ENCODE peak calls at places on chromosomes 4 and X, in four cellular contexts. U is transverse colon, C is left ventricle myocardium inferior, F is tibial artery. Q is an unnamed sample.

GRCh38 chrX:134803551-134804183 is 145.4 kb upstream of the PLAC1 start:
- DNase-seq in U (no peak), C (no peak), F (no peak), Q (no peak)

GRCh38 chrX:84064164-84064563 is 123.8 kb downstream of the RPS6KA6 start:
- DNase-seq in U (no peak), C (no peak), F (no peak), Q (no peak)

GRCh38 chrX:41559662-41560061 is 112.5 kb downstream of the NYX start:
- DNase-seq in U (no peak), C (no peak), F (no peak), Q (no peak)

GRCh38 chr4:185838514-185839203 is 26.7 kb upstream of the SORBS2 start:
- DNase-seq in U (no peak), C (no peak), F (no peak), Q (no peak)

GRCh38 chrX:129769467-129770154 is 10.1 kb upstream of the SASH3 start:
- DNase-seq in U (peak; percentile 53), C (no peak), F (no peak), Q (peak; percentile 46)

GRCh38 chr4:88277711-88278025 is 6.7 kb downstream of the PPM1K start:
- DNase-seq in U (no peak), C (no peak), F (no peak), Q (no peak)

GRCh38 chrX:122943918-122944317 is 240.2 kb upstream of the GRIA3 start:
- DNase-seq in U (no peak), C (no peak), F (no peak), Q (no peak)

GRCh38 chrX:39728852-39729587 is 368.7 kb downstream of the BCOR start:
- DNase-seq in U (no peak), C (no peak), F (no peak), Q (no peak)

GRCh38 chrX:156008915-156009314 is 11.4 kb downstream of the IL9R start:
- DNase-seq in U (no peak), C (no peak), F (no peak), Q (no peak)

GRCh38 chrX:123184199-123184857 is at the start of gene GRIA3:
- DNase-seq in U (no peak), C (no peak), F (peak; percentile 19), Q (no peak)

GRCh38 chrX:129797251-129797906 is 17.6 kb downstream of the SASH3 start:
- DNase-seq in U (no peak), C (no peak), F (no peak), Q (no peak)

GRCh38 chr4:119268466-119268865 is 53.5 kb downstream of the FABP2 start:
- DNase-seq in U (no peak), C (no peak), F (no peak), Q (no peak)

GRCh38 chr4:100933628-100934027 is 413.7 kb downstream of the PPP3CA start:
- DNase-seq in U (no peak), C (no peak), F (no peak), Q (no peak)

GRCh38 chr4:154618708-154619315 is 6.4 kb upstream of the FGG start:
- DNase-seq in U (peak; percentile 70), C (no peak), F (no peak), Q (no peak)

GRCh38 chrX:117196481-117196880 is 733.7 kb upstream of the CT83 start:
- DNase-seq in U (no peak), C (no peak), F (no peak), Q (no peak)

GRCh38 chr4:174539571-174539970 is 17.3 kb upstream of the HPGD start:
- DNase-seq in U (no peak), C (no peak), F (no peak), Q (no peak)

GRCh38 chr4:184375027-184375426 is 99.3 kb downstream of the IRF2 start:
- DNase-seq in U (no peak), C (no peak), F (no peak), Q (no peak)

GRCh38 chr4:3384771-3385701 is 56.7 kb upstream of the HGFAC start:
- DNase-seq in U (peak; percentile 41), C (peak; percentile 57), F (peak; percentile 57), Q (no peak)
- H3K4me1 ChIP-seq in U (peaks cover 17% of the 10 kb centered on the region), C (peaks cover 49% of the 10 kb centered on the region), F (peaks cover 27% of the 10 kb centered on the region), Q (peaks cover 23% of the 10 kb centered on the region)

DNA sequence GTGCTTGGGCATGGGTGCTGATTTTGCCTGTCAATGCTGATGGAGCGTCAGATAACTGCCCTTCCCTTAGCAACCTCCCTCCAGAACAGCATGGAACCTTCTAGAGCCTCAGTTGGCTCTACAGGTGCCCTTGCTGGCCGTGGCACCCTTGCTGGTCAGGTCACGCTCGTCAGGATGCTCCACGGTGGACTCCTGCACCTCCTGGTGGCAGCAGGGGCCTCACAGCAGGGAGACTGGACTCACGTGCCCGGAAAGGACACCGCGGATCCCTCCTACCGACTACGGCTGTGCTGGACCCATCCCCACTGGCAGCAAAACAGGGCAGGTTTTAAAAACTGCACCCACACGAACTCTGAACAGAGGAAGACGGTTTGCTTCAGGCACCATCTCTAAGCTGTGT is 82.1 kb upstream of the AFAP1 start:
- DNase-seq in U (no peak), C (no peak), F (no peak), Q (no peak)
- TF ChIP-seq CTCF in U (no peak), C (no peak), F (no peak), Q (no peak)

DNA sequence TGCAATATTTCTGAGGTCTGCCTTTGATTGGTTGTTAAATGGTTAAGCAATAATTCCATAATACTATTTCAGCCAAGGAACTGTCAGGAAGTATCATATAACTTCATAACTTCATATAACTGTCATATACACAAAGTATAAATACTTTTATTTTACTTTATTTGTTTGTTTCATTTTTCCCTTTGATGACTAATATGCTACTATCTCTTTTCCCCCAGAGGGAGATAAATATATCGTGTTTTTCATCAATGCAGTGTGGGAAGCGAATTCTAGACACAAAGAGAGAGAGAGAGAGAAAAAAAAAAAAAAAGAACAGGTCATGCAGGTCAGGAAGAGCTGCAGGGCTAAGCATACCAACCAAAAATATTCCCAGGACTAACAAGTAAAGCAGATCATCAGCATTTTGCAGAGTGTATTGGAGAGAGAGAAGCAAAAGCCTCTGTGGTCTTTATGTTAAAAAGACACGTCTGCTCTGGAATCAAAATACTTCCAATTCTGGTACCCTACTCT is 1849.2 kb downstream of the STIM2 start:
- DNase-seq in U (no peak), C (no peak), F (no peak), Q (no peak)
- H3K9me3 ChIP-seq in U (no peaks in the 10 kb centered on the region), C (peaks cover 12% of the 10 kb centered on the region), F (no peaks in the 10 kb centered on the region), Q (no peaks in the 10 kb centered on the region)

GRCh38 chr4:67549123-67549522 is 3.8 kb upstream of the CENPC start:
- DNase-seq in U (no peak), C (no peak), F (no peak), Q (no peak)
- H3K4me1 ChIP-seq in U (peaks cover 5% of the 10 kb centered on the region), C (peaks cover 19% of the 10 kb centered on the region), F (peaks cover 14% of the 10 kb centered on the region), Q (peaks cover 7% of the 10 kb centered on the region)

GRCh38 chr4:71189471-71189870 is 149.3 kb upstream of the SLC4A4 start:
- DNase-seq in U (no peak), C (no peak), F (no peak), Q (no peak)
- TF ChIP-seq CTCF in U (peak; percentile 4), C (no peak), F (no peak), Q (no peak)

GRCh38 chr4:173092003-173092402 is 76.6 kb upstream of the GALNT7 start:
- DNase-seq in U (no peak), C (no peak), F (no peak), Q (no peak)
- H3K9me3 ChIP-seq in U (no peaks in the 10 kb centered on the region), C (no peaks in the 10 kb centered on the region), F (no peaks in the 10 kb centered on the region), Q (no peaks in the 10 kb centered on the region)